ENCODE peak calls at places on chromosomes 7 and 10, in four cellular contexts. F is CD4-positive, alpha-beta T cell; T is upper lobe of right lung; H is prostate gland. O is an unnamed sample.

GRCh38 chr10:63720072-63720537 is 198.9 kb downstream of the REEP3 start:
- DNase-seq in F (peak; percentile 28), T (no peak), H (peak; percentile 60), O (peak; percentile 21)

GRCh38 chr7:73992104-73992562 is 35.8 kb upstream of the ELN start:
- DNase-seq in F (no peak), T (peak; percentile 74), H (peak; percentile 39), O (no peak)

GRCh38 chr10:80133221-80133620 is 691 bp downstream of the PLAC9 start:
- DNase-seq in F (no peak), T (no peak), H (no peak), O (no peak)

GRCh38 chr10:13658256-13658655 is 71.5 kb downstream of the PRPF18 start:
- DNase-seq in F (no peak), T (no peak), H (no peak), O (no peak)

GRCh38 chr7:96591900-96592676 is 117.6 kb downstream of the SEM1 start:
- DNase-seq in F (no peak), T (no peak), H (no peak), O (no peak)

GRCh38 chr10:86066696-86067095 is 299.9 kb downstream of the GRID1 start:
- DNase-seq in F (no peak), T (peak; percentile 39), H (no peak), O (no peak)

GRCh38 chr7:105621617-105622016 is 40.3 kb upstream of the EFCAB10 start:
- DNase-seq in F (no peak), T (peak; percentile 10), H (peak; percentile 46), O (no peak)

GRCh38 chr10:74542077-74542476 is 284.3 kb upstream of the KAT6B start:
- DNase-seq in F (no peak), T (no peak), H (no peak), O (no peak)

GRCh38 chr7:135263321-135263970 is 29.8 kb downstream of the STRA8 start:
- DNase-seq in F (no peak), T (no peak), H (no peak), O (no peak)

GRCh38 chr10:47410862-47411261 is 26.8 kb upstream of the ZNF488 start:
- DNase-seq in F (no peak), T (no peak), H (no peak), O (no peak)

GRCh38 chr7:120733143-120733542 is 124.8 kb downstream of the TSPAN12 start:
- DNase-seq in F (no peak), T (no peak), H (no peak), O (no peak)

GRCh38 chr7:13185139-13185538 is 497.7 kb downstream of the ARL4A start:
- DNase-seq in F (no peak), T (no peak), H (no peak), O (no peak)

GRCh38 chr7:5564894-5565293 is 141.3 kb upstream of the TNRC18 start:
- DNase-seq in F (no peak), T (no peak), H (no peak), O (no peak)

GRCh38 chr7:151876112-151876898 is 610 bp downstream of the PRKAG2 start:
- DNase-seq in F (peak; percentile 58), T (peak; percentile 91), H (peak; percentile 84), O (peak; percentile 58)

GRCh38 chr7:122402235-122402634 is 97.7 kb upstream of the FEZF1 start:
- DNase-seq in F (no peak), T (no peak), H (no peak), O (no peak)

GRCh38 chr10:45811075-45811474 is 36.2 kb downstream of the AGAP4 start:
- DNase-seq in F (no peak), T (no peak), H (no peak), O (no peak)

GRCh38 chr10:11300071-11300470 is 282.4 kb downstream of the CELF2 start:
- DNase-seq in F (no peak), T (no peak), H (no peak), O (no peak)

GRCh38 chr10:113047963-113048781 is 98.1 kb downstream of the TCF7L2 start:
- DNase-seq in F (no peak), T (no peak), H (no peak), O (no peak)

GRCh38 chr7:115297651-115298050 is 375.8 kb downstream of the MDFIC start:
- DNase-seq in F (no peak), T (no peak), H (no peak), O (no peak)

GRCh38 chr7:43884209-43884608 is 14.9 kb upstream of the MRPS24 start:
- DNase-seq in F (no peak), T (no peak), H (no peak), O (no peak)

GRCh38 chr7:106177295-106177690 is 65.2 kb upstream of the SYPL1 start:
- DNase-seq in F (no peak), T (no peak), H (no peak), O (no peak)

GRCh38 chr7:54823776-54824175 is 64.8 kb upstream of the SEC61G start:
- DNase-seq in F (no peak), T (no peak), H (no peak), O (no peak)

GRCh38 chr10:47261121-47261520 is 38.9 kb upstream of the GDF10 start:
- DNase-seq in F (peak; percentile 18), T (no peak), H (no peak), O (no peak)

GRCh38 chr7:97004931-97005763 is at the start of gene DLX6:
- DNase-seq in F (no peak), T (no peak), H (no peak), O (no peak)

GRCh38 chr10:122521011-122521410 is 39.5 kb upstream of the DMBT1 start:
- DNase-seq in F (no peak), T (no peak), H (no peak), O (no peak)

GRCh38 chr10:122530177-122530576 is 30.4 kb upstream of the DMBT1 start:
- DNase-seq in F (no peak), T (no peak), H (no peak), O (no peak)

GRCh38 chr10:122524811-122525210 is 35.7 kb upstream of the DMBT1 start:
- DNase-seq in F (no peak), T (no peak), H (no peak), O (no peak)

GRCh38 chr10:122526892-122527291 is 33.7 kb upstream of the DMBT1 start:
- DNase-seq in F (no peak), T (no peak), H (no peak), O (no peak)

GRCh38 chr10:122525788-122526187 is 34.8 kb upstream of the DMBT1 start:
- DNase-seq in F (no peak), T (no peak), H (no peak), O (no peak)
- TF ChIP-seq CTCF in F (no peak), T (peak; percentile 52), H (no peak), O (peak; percentile 50)

GRCh38 chr10:31820096-31820495 is 108.5 kb downstream of the ARHGAP12 start:
- DNase-seq in F (no peak), T (no peak), H (no peak), O (no peak)
- TF ChIP-seq CTCF in F (no peak), T (no peak), H (no peak), O (no peak)

GRCh38 chr7:107661081-107661864 is 645 bp downstream of the SLC26A4 start:
- DNase-seq in F (peak; percentile 14), T (peak; percentile 78), H (peak; percentile 64), O (peak; percentile 43)

GRCh38 chr7:107659666-107660065 is 962 bp upstream of the SLC26A4 start:
- DNase-seq in F (no peak), T (no peak), H (no peak), O (no peak)

GRCh38 chr7:107663196-107663595 is 2.6 kb downstream of the SLC26A4 start:
- DNase-seq in F (no peak), T (no peak), H (no peak), O (no peak)

GRCh38 chr7:107660381-107661080 is at the start of gene SLC26A4:
- DNase-seq in F (no peak), T (no peak), H (no peak), O (no peak)

DNA sequence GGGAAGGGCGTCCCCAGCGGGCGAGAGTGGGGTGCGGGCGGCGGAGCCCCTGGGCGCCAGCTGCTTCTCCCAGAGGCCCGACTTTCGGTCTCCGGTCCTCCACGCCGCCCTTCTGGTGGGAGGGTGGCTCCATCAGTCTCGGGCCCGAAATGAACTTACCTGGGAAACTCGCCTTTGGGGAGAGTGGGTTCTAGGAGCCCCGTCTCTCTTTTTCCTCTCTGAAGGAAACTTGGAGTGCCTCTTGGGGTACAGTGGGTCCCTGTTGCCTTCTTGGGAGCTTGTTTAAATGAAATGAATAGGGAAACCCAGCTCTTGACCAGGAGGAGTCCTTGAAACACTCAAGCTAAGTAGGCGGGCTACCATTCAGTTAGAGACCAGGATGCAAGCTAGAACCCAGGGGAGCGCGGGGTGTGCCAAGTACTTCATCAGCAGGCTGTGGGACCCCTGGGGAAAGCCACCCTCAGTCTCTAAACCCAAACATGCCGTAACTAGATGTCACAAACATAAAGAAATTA is 1.3 kb downstream of the SLC26A4 start:
- DNase-seq in F (no peak), T (no peak), H (no peak), O (no peak)
- TF ChIP-seq CTCF in F (no peak), T (no peak), H (no peak), O (no peak)

DNA sequence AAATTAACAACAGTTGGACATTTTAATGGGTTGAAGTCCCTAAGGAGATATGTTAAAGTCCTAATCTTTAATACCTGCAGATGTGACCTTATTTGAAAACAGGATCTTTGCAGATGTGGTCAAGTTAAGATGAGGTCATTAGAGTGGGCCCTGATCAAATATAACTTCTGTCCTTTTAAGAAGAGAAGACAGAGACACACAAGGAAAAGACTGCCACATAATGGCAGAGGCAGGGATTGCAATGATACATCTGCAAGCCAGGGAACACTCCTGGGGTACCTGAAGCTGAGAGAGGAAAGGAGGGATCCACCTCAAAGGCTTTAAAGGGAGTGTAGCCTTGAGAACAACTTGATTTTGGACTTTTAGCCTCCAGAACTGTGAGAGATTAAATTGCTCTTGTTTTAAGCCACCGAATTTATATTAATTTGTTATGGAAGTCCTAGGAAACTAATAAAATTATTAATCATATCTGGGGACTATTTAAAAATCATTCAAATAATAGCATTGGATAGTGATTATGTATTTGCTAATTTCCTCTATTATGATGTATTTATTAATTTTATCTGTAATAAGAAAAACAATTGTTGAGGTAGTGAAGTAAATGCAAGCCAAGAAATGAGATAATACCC is 700.0 kb upstream of the PCDH15 start:
- DNase-seq in F (no peak), T (no peak), H (no peak), O (peak; percentile 33)
- TF ChIP-seq CTCF in F (no peak), T (peak; percentile 49), H (no peak), O (peak; percentile 72)

O was measured in neural crest cell.